ENCODE peak calls at places on chromosome 12, in four cellular contexts. M, R, I and U are unnamed samples.

GRCh38 chr12:121731473-121731872 is 18.9 kb downstream of the TMEM120B start:
- DNase-seq in M (no peak), R (no peak), I (no peak), U (no peak)

GRCh38 chr12:118304093-118304492 is 68.6 kb downstream of the TAOK3 start:
- DNase-seq in M (no peak), R (no peak), I (no peak), U (no peak)

GRCh38 chr12:25501565-25501964 is 51.5 kb downstream of the LMNTD1 start:
- DNase-seq in M (no peak), R (peak; percentile 53), I (no peak), U (no peak)

GRCh38 chr12:53051058-53051880 is 1.4 kb downstream of the TNS2 start:
- DNase-seq in M (no peak), R (peak; percentile 55), I (no peak), U (peak; percentile 61)

GRCh38 chr12:77724367-77724957 is 106.2 kb upstream of the NAV3 start:
- DNase-seq in M (peak; percentile 56), R (peak; percentile 45), I (no peak), U (no peak)

GRCh38 chr12:55017421-55017820 is 2.4 kb upstream of the NEUROD4 start:
- DNase-seq in M (no peak), R (no peak), I (no peak), U (no peak)

GRCh38 chr12:271165-271564 is 8.5 kb upstream of the SLC6A13 start:
- DNase-seq in M (no peak), R (no peak), I (no peak), U (no peak)

GRCh38 chr12:108967869-108968540 is 52.9 kb downstream of the SVOP start:
- DNase-seq in M (peak; percentile 10), R (no peak), I (no peak), U (no peak)

GRCh38 chr12:108828774-108829173 is 28.6 kb downstream of the SSH1 start:
- DNase-seq in M (no peak), R (peak; percentile 95), I (no peak), U (peak; percentile 57)

GRCh38 chr12:7642876-7643309 is 22.8 kb downstream of the APOBEC1 start:
- DNase-seq in M (peak; percentile 48), R (peak; percentile 1), I (no peak), U (no peak)

GRCh38 chr12:89707623-89707991 is 1.0 kb downstream of the ATP2B1 start:
- DNase-seq in M (peak; percentile 10), R (no peak), I (peak; percentile 17), U (peak; percentile 24)

GRCh38 chr12:26158078-26158764 is 33.4 kb upstream of the BHLHE41 start:
- DNase-seq in M (peak; percentile 59), R (no peak), I (no peak), U (no peak)

GRCh38 chr12:121871501-121871900 is 12.8 kb upstream of the HPD start:
- DNase-seq in M (no peak), R (no peak), I (no peak), U (no peak)

GRCh38 chr12:19654630-19655384 is 215.5 kb downstream of the AEBP2 start:
- DNase-seq in M (no peak), R (peak; percentile 57), I (no peak), U (no peak)

GRCh38 chr12:98559666-98560065 is 33.8 kb upstream of the SLC25A3 start:
- DNase-seq in M (no peak), R (no peak), I (no peak), U (no peak)

GRCh38 chr12:74538491-74539258 is 1.0 kb downstream of the ATXN7L3B start:
- DNase-seq in M (peak; percentile 60), R (peak; percentile 11), I (peak; percentile 41), U (no peak)

GRCh38 chr12:76450690-76451089 is 102.5 kb upstream of the BBS10 start:
- DNase-seq in M (no peak), R (peak; percentile 95), I (no peak), U (no peak)

GRCh38 chr12:94488449-94488848 is 28.8 kb upstream of the CEP83 start:
- DNase-seq in M (peak; percentile 38), R (no peak), I (no peak), U (no peak)

GRCh38 chr12:62660763-62661162 is 194.1 kb downstream of the MON2 start:
- DNase-seq in M (no peak), R (peak; percentile 82), I (no peak), U (no peak)

GRCh38 chr12:94616217-94616729 is 34.1 kb downstream of the TMCC3 start:
- DNase-seq in M (no peak), R (peak; percentile 21), I (no peak), U (no peak)

GRCh38 chr12:106296179-106296877 is 6.2 kb upstream of the TCP11L2 start:
- DNase-seq in M (no peak), R (peak; percentile 81), I (no peak), U (no peak)

GRCh38 chr12:11814362-11814761 is 164.9 kb downstream of the ETV6 start:
- DNase-seq in M (no peak), R (peak; percentile 89), I (no peak), U (no peak)

GRCh38 chr12:12331244-12331771 is 18.7 kb downstream of the MANSC1 start:
- DNase-seq in M (no peak), R (peak; percentile 78), I (no peak), U (no peak)

GRCh38 chr12:29610473-29611174 is 113.1 kb upstream of the OVCH1 start:
- DNase-seq in M (no peak), R (peak; percentile 35), I (no peak), U (no peak)

GRCh38 chr12:21940972-21941521 is at the start of gene ABCC9:
- DNase-seq in M (no peak), R (peak; percentile 38), I (no peak), U (peak; percentile 73)

GRCh38 chr12:87274594-87275245 is 754.5 kb downstream of the C12orf50 start:
- DNase-seq in M (peak; percentile 32), R (peak; percentile 50), I (no peak), U (no peak)

GRCh38 chr12:48160807-48161206 is 3.5 kb upstream of the ASB8 start:
- DNase-seq in M (no peak), R (peak; percentile 33), I (no peak), U (no peak)

GRCh38 chr12:91985002-91985767 is 160.5 kb downstream of the BTG1 start:
- DNase-seq in M (no peak), R (peak; percentile 74), I (no peak), U (no peak)

GRCh38 chr12:32115404-32116104 is 8.9 kb downstream of the BICD1 start:
- DNase-seq in M (no peak), R (peak; percentile 99), I (no peak), U (peak; percentile 85)

GRCh38 chr12:68871899-68872298 is 61.1 kb downstream of the CPM start:
- DNase-seq in M (no peak), R (no peak), I (no peak), U (no peak)

GRCh38 chr12:87806310-87806709 is 222.9 kb downstream of the C12orf50 start:
- DNase-seq in M (no peak), R (no peak), I (no peak), U (no peak)

GRCh38 chr12:117501470-117501869 is 140.0 kb upstream of the NOS1 start:
- DNase-seq in M (no peak), R (no peak), I (no peak), U (peak; percentile 38)

GRCh38 chr12:53676715-53677611 is 1.1 kb upstream of the ATP5MC2 start:
- DNase-seq in M (no peak), R (peak; percentile 35), I (peak; percentile 18), U (peak; percentile 50)

GRCh38 chr12:92654929-92655328 is 47.9 kb upstream of the PLEKHG7 start:
- DNase-seq in M (no peak), R (peak; percentile 44), I (no peak), U (no peak)

GRCh38 chr12:119204137-119204536 is 25.4 kb downstream of the HSPB8 start:
- DNase-seq in M (no peak), R (no peak), I (no peak), U (peak; percentile 74)

GRCh38 chr12:68259318-68259940 is 6.0 kb upstream of the IL22 start:
- DNase-seq in M (no peak), R (peak; percentile 96), I (no peak), U (no peak)

GRCh38 chr12:124304314-124304790 is 9.5 kb downstream of the RFLNA start:
- DNase-seq in M (no peak), R (no peak), I (no peak), U (no peak)

GRCh38 chr12:130960787-130961186 is 7.1 kb downstream of the ADGRD1 start:
- DNase-seq in M (no peak), R (no peak), I (no peak), U (no peak)

GRCh38 chr12:130958557-130959140 is 4.9 kb downstream of the ADGRD1 start:
- DNase-seq in M (no peak), R (no peak), I (no peak), U (no peak)

GRCh38 chr12:130959632-130960031 is 5.9 kb downstream of the ADGRD1 start:
- DNase-seq in M (no peak), R (no peak), I (no peak), U (no peak)

GRCh38 chr12:130965214-130965613 is 11.5 kb downstream of the ADGRD1 start:
- DNase-seq in M (no peak), R (no peak), I (no peak), U (no peak)

DNA sequence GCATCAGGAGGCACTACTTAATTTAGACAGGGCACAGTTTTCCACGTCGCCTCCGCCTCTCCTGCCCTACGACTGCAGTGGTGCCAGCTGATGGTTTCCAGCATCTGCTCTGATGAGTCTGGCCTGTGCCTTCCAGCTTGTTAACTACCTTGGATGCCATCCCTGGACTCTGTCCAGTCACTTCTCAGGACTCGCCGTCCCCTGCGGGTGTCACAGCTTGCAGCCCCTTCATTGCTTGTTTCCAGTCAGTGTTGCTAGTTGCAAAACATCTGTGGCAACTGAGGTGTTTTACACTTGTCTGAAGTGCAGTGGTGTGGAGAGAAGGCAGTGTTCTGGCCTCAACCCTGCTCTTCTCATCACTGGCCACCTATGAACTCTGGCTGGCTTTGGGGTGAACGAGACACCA is 8.2 kb downstream of the ADGRD1 start:
- DNase-seq in M (no peak), R (no peak), I (no peak), U (peak; percentile 78)
- H3K27ac ChIP-seq in M (no peak overlapping the region), R (no peak overlapping the region), I (no peak overlapping the region), U (peak overlapping the region; percentile 81)

GRCh38 chr12:96075560-96075959 is 40.2 kb upstream of the LTA4H start:
- DNase-seq in M (no peak), R (no peak), I (no peak), U (no peak)
- H3K4me1 ChIP-seq in M (no peaks in the 10 kb centered on the region), R (no peaks in the 10 kb centered on the region), I (peaks cover 4% of the 10 kb centered on the region), U (no peaks in the 10 kb centered on the region)

GRCh38 chr12:65279387-65280112 is 1.1 kb downstream of the MSRB3 start:
- DNase-seq in M (peak; percentile 44), R (no peak), I (no peak), U (no peak)
- H3K4me3 ChIP-seq in M (peak overlapping the region; percentile 87), R (peak overlapping the region; percentile 80), I (peak overlapping the region; percentile 32), U (peak overlapping the region; percentile 82)

GRCh38 chr12:84397279-84397678 is 515.3 kb downstream of the SLC6A15 start:
- DNase-seq in M (peak; percentile 15), R (no peak), I (no peak), U (no peak)

GRCh38 chr12:84397846-84398245 is 514.8 kb downstream of the SLC6A15 start:
- DNase-seq in M (no peak), R (no peak), I (no peak), U (no peak)
- H3K27ac ChIP-seq in M (no peak overlapping the region), R (no peak overlapping the region), I (no peak overlapping the region), U (no peak overlapping the region)

GRCh38 chr12:79424109-79424721 is 266.5 kb downstream of the PAWR start:
- DNase-seq in M (no peak), R (peak; percentile 97), I (no peak), U (no peak)
- H3K4me1 ChIP-seq in M (no peaks in the 10 kb centered on the region), R (peaks cover 9% of the 10 kb centered on the region), I (no peaks in the 10 kb centered on the region), U (no peaks in the 10 kb centered on the region)

GRCh38 chr12:51910691-51911090 is 3.4 kb downstream of the ACVRL1 start:
- DNase-seq in M (no peak), R (no peak), I (no peak), U (no peak)
- H3K4me3 ChIP-seq in M (no peak overlapping the region), R (no peak overlapping the region), I (no peak overlapping the region), U (peak overlapping the region; percentile 63)